ENCODE peak calls at places on chromosome 6, in five cellular contexts. One of them, this sample, is unnamed. For H3K4me1, the result is how much of the 10 kb centered on the place peaks cover.

GRCh38 chr6:121515615-121516265 is 80.3 kb downstream of the GJA1 start:
- DNase-seq in GM23338: no peak
- DNase-seq in MM.1S: no peak
- DNase-seq in OCI-LY7: no peak
- DNase-seq in PC-9: no peak
- DNase-seq in this sample: no peak

GRCh38 chr6:13302751-13303667 is 25.3 kb downstream of the TBC1D7 start:
- DNase-seq in MM.1S: peak
- DNase-seq in PC-9: peak
- DNase-seq in OCI-LY7: peak
- DNase-seq in GM23338: no peak
- DNase-seq in this sample: peak

GRCh38 chr6:34093854-34094430 is 51.9 kb downstream of the GRM4 start:
- DNase-seq in GM23338: no peak
- DNase-seq in OCI-LY7: no peak
- DNase-seq in PC-9: no peak
- DNase-seq in MM.1S: no peak
- DNase-seq in this sample: no peak

GRCh38 chr6:29769336-29769735 is 46.1 kb downstream of the HLA-F start:
- DNase-seq in PC-9: no peak
- DNase-seq in OCI-LY7: no peak
- DNase-seq in MM.1S: no peak
- DNase-seq in GM23338: no peak
- DNase-seq in this sample: no peak

GRCh38 chr6:9101920-9102319 is 666.6 kb upstream of the SLC35B3 start:
- DNase-seq in GM23338: peak
- DNase-seq in OCI-LY7: no peak
- DNase-seq in MM.1S: no peak
- DNase-seq in PC-9: no peak
- DNase-seq in this sample: no peak

GRCh38 chr6:20338160-20338559 is 63.5 kb upstream of the E2F3 start:
- DNase-seq in PC-9: no peak
- DNase-seq in MM.1S: no peak
- DNase-seq in OCI-LY7: no peak
- DNase-seq in GM23338: no peak
- DNase-seq in this sample: no peak

GRCh38 chr6:137188855-137189254 is 15.4 kb upstream of the IL22RA2 start:
- DNase-seq in MM.1S: no peak
- DNase-seq in OCI-LY7: peak
- DNase-seq in PC-9: no peak
- DNase-seq in GM23338: peak
- DNase-seq in this sample: no peak

GRCh38 chr6:36979343-36979742 is 6.7 kb downstream of the MTCH1 start:
- DNase-seq in MM.1S: no peak
- DNase-seq in GM23338: no peak
- DNase-seq in OCI-LY7: no peak
- DNase-seq in PC-9: no peak
- DNase-seq in this sample: no peak

DNA sequence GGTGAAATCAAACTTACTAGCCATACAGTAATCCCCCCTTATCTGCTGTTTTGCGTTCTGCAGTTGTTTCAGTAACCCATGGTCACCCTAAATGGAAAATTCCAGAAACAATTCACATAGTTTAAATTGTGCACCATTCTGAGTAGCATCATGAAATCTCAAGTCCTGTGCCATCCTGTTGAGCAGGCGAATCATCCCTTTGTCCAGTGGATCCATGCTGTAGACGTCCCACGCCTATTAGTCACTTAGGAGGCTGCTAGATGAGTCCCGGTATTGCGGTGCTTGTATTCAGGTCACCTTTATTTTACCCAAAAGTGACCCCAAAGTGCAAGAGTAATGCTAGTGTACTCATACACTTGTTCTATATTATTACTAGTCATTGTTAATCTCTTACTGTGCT is 46.4 kb downstream of the HECA start:
- DNase-seq in GM23338: no peak
- DNase-seq in OCI-LY7: no peak
- DNase-seq in PC-9: no peak
- DNase-seq in MM.1S: no peak
- DNase-seq in this sample: no peak
- H3K4me2 ChIP-seq in GM23338: no peak
- H3K4me2 ChIP-seq in OCI-LY7: no peak
- H3K4me2 ChIP-seq in PC-9: no peak
- H3K4me2 ChIP-seq in MM.1S: no peak
- H3K4me2 ChIP-seq in this sample: no peak

GRCh38 chr6:152716322-152716721 is 18.6 kb downstream of the MYCT1 start:
- DNase-seq in MM.1S: no peak
- DNase-seq in OCI-LY7: no peak
- DNase-seq in GM23338: no peak
- DNase-seq in PC-9: no peak
- DNase-seq in this sample: no peak
- TF ChIP-seq CTCF in MM.1S: no peak
- TF ChIP-seq CTCF in OCI-LY7: peak
- TF ChIP-seq CTCF in GM23338: peak
- TF ChIP-seq CTCF in PC-9: peak
- TF ChIP-seq CTCF in this sample: no peak

GRCh38 chr6:45590225-45590624 is 212.5 kb upstream of the SUPT3H start:
- DNase-seq in OCI-LY7: no peak
- DNase-seq in MM.1S: no peak
- DNase-seq in PC-9: no peak
- DNase-seq in GM23338: no peak
- DNase-seq in this sample: peak

GRCh38 chr6:45586216-45587171 is 208.8 kb upstream of the SUPT3H start:
- DNase-seq in OCI-LY7: peak
- DNase-seq in GM23338: no peak
- DNase-seq in MM.1S: no peak
- DNase-seq in PC-9: peak
- DNase-seq in this sample: peak

GRCh38 chr6:45584127-45584526 is 206.4 kb upstream of the SUPT3H start:
- DNase-seq in GM23338: no peak
- DNase-seq in OCI-LY7: no peak
- DNase-seq in PC-9: no peak
- DNase-seq in MM.1S: no peak
- DNase-seq in this sample: no peak

GRCh38 chr6:45589367-45589766 is 211.6 kb upstream of the SUPT3H start:
- DNase-seq in OCI-LY7: no peak
- DNase-seq in MM.1S: no peak
- DNase-seq in GM23338: no peak
- DNase-seq in PC-9: no peak
- DNase-seq in this sample: no peak

GRCh38 chr6:45587229-45588060 is 209.7 kb upstream of the SUPT3H start:
- DNase-seq in OCI-LY7: no peak
- DNase-seq in PC-9: no peak
- DNase-seq in MM.1S: no peak
- DNase-seq in GM23338: no peak
- DNase-seq in this sample: peak
- H3K4me1 ChIP-seq in OCI-LY7: under half
- H3K4me1 ChIP-seq in PC-9: half or more
- H3K4me1 ChIP-seq in MM.1S: under half
- H3K4me1 ChIP-seq in GM23338: under half
- H3K4me1 ChIP-seq in this sample: half or more

GRCh38 chr6:24933868-24934401 is 1.8 kb downstream of the RIPOR2 start:
- DNase-seq in GM23338: peak
- DNase-seq in PC-9: no peak
- DNase-seq in OCI-LY7: peak
- DNase-seq in MM.1S: no peak
- DNase-seq in this sample: no peak
- H3K4me2 ChIP-seq in GM23338: peak
- H3K4me2 ChIP-seq in PC-9: no peak
- H3K4me2 ChIP-seq in OCI-LY7: peak
- H3K4me2 ChIP-seq in MM.1S: no peak
- H3K4me2 ChIP-seq in this sample: no peak

GRCh38 chr6:2037230-2037926 is 208.0 kb downstream of the GMDS start:
- DNase-seq in MM.1S: no peak
- DNase-seq in GM23338: peak
- DNase-seq in OCI-LY7: no peak
- DNase-seq in PC-9: no peak
- DNase-seq in this sample: no peak
- TF ChIP-seq CTCF in MM.1S: no peak
- TF ChIP-seq CTCF in GM23338: peak
- TF ChIP-seq CTCF in OCI-LY7: no peak
- TF ChIP-seq CTCF in PC-9: no peak
- TF ChIP-seq CTCF in this sample: no peak

GRCh38 chr6:52591832-52592231 is 15.0 kb upstream of the TRAM2 start:
- DNase-seq in MM.1S: no peak
- DNase-seq in PC-9: no peak
- DNase-seq in GM23338: no peak
- DNase-seq in OCI-LY7: no peak
- DNase-seq in this sample: no peak
- H3K4me1 ChIP-seq in MM.1S: under half
- H3K4me1 ChIP-seq in PC-9: under half
- H3K4me1 ChIP-seq in GM23338: under half
- H3K4me1 ChIP-seq in OCI-LY7: half or more
- H3K4me1 ChIP-seq in this sample: under half

GRCh38 chr6:71082033-71082620 is 125.3 kb upstream of the B3GAT2 start:
- DNase-seq in PC-9: no peak
- DNase-seq in GM23338: no peak
- DNase-seq in MM.1S: no peak
- DNase-seq in OCI-LY7: no peak
- DNase-seq in this sample: no peak

GRCh38 chr6:71080151-71080550 is 123.3 kb upstream of the B3GAT2 start:
- DNase-seq in OCI-LY7: no peak
- DNase-seq in PC-9: no peak
- DNase-seq in GM23338: no peak
- DNase-seq in MM.1S: no peak
- DNase-seq in this sample: no peak

GRCh38 chr6:71079707-71080106 is 122.8 kb upstream of the B3GAT2 start:
- DNase-seq in OCI-LY7: no peak
- DNase-seq in MM.1S: no peak
- DNase-seq in GM23338: no peak
- DNase-seq in PC-9: no peak
- DNase-seq in this sample: no peak

GRCh38 chr6:71080793-71081192 is 123.9 kb upstream of the B3GAT2 start:
- DNase-seq in OCI-LY7: no peak
- DNase-seq in MM.1S: no peak
- DNase-seq in PC-9: no peak
- DNase-seq in GM23338: no peak
- DNase-seq in this sample: no peak

GRCh38 chr6:71077655-71078054 is 120.8 kb upstream of the B3GAT2 start:
- DNase-seq in GM23338: no peak
- DNase-seq in OCI-LY7: no peak
- DNase-seq in MM.1S: no peak
- DNase-seq in PC-9: no peak
- DNase-seq in this sample: no peak
- H3K4me2 ChIP-seq in GM23338: no peak
- H3K4me2 ChIP-seq in OCI-LY7: no peak
- H3K4me2 ChIP-seq in MM.1S: no peak
- H3K4me2 ChIP-seq in PC-9: no peak
- H3K4me2 ChIP-seq in this sample: no peak